ENCODE peak calls at places on chromosomes 4 and X, in five cellular contexts. V, B, S, M and L are unnamed samples.

GRCh38 chr4:184746532-184746870 is 12.6 kb upstream of the CENPU start:
- DNase-seq in V (peak; percentile 88), B (no peak), S (no peak), M (no peak), L (no peak)

GRCh38 chrX:397575-397974 is 10.9 kb upstream of the PPP2R3B start:
- DNase-seq in V (no peak), B (no peak), S (no peak), M (peak; percentile 29), L (no peak)

GRCh38 chr4:60805500-60806313 is 394.4 kb upstream of the ADGRL3 start:
- DNase-seq in V (no peak), B (peak; percentile 52), S (no peak), M (peak; percentile 3), L (no peak)

GRCh38 chrX:73922856-73923429 is 359.9 kb downstream of the CHIC1 start:
- DNase-seq in V (no peak), B (no peak), S (no peak), M (no peak), L (no peak)

GRCh38 chr4:160175064-160175643 is 1072.3 kb downstream of the RAPGEF2 start:
- DNase-seq in V (no peak), B (no peak), S (no peak), M (no peak), L (peak; percentile 60)

GRCh38 chr4:169956441-169956840 is 69.8 kb downstream of the MFAP3L start:
- DNase-seq in V (no peak), B (no peak), S (no peak), M (no peak), L (no peak)

GRCh38 chr4:48756689-48757220 is 23.3 kb downstream of the FRYL start:
- DNase-seq in V (no peak), B (no peak), S (no peak), M (no peak), L (no peak)

GRCh38 chr4:80058740-80059139 is 14.3 kb downstream of the ANTXR2 start:
- DNase-seq in V (no peak), B (no peak), S (no peak), M (no peak), L (no peak)

GRCh38 chr4:8910100-8910821 is 38.6 kb upstream of the HMX1 start:
- DNase-seq in V (peak; percentile 45), B (no peak), S (no peak), M (no peak), L (peak; percentile 75)